ENCODE peak calls at places on chromosomes 12 and 14, in eight cellular contexts. X is HCT116, B is GM12891, G is breast epithelium, S is stomach, D is suprapubic skin, M is transverse colon, A is H1. T is an unnamed sample.

GRCh38 chr14:77133718-77134338 is 7.8 kb downstream of the ZDHHC22 start:
- DNase-seq in M (peak), S (no peak), D (no peak), G (no peak), X (no peak), B (peak), A (peak), T (peak)

GRCh38 chr14:20988717-20989116 is 1.1 kb upstream of the METTL17 start:
- DNase-seq in B (no peak), A (no peak), D (no peak), X (no peak), S (no peak), G (no peak), M (no peak), T (no peak)

GRCh38 chr12:27619308-27619707 is 76.9 kb upstream of the REP15 start:
- DNase-seq in B (no peak), D (no peak), X (peak), A (no peak), M (no peak), S (no peak), G (no peak), T (no peak)

GRCh38 chr14:99324291-99324690 is 52.3 kb upstream of the BCL11B start:
- DNase-seq in G (peak), X (no peak), D (peak), S (no peak), B (no peak), A (peak), M (no peak), T (no peak)

GRCh38 chr14:96945721-96946120 is 148.5 kb downstream of the VRK1 start:
- DNase-seq in D (no peak), B (no peak), G (no peak), X (no peak), S (no peak), M (no peak), A (peak), T (no peak)

GRCh38 chr14:55366271-55366670 is 45.4 kb downstream of the ATG14 start:
- DNase-seq in M (no peak), G (no peak), X (no peak), D (no peak), S (no peak), B (no peak), A (no peak), T (no peak)

GRCh38 chr14:20434701-20435453 is 1.1 kb downstream of the KLHL33 start:
- DNase-seq in B (no peak), D (no peak), X (no peak), S (no peak), G (no peak), M (peak), A (peak), T (no peak)

GRCh38 chr12:6078378-6079083 is 45.9 kb downstream of the VWF start:
- DNase-seq in S (no peak), A (no peak), M (no peak), X (no peak), G (no peak), B (no peak), D (no peak), T (no peak)

GRCh38 chr14:53954551-53955233 is 1.9 kb downstream of the BMP4 start:
- DNase-seq in G (no peak), D (peak), A (peak), X (no peak), S (no peak), M (no peak), B (no peak), T (no peak)

GRCh38 chr14:88503754-88504406 is 50.9 kb downstream of the PTPN21 start:
- DNase-seq in G (no peak), D (no peak), B (no peak), M (no peak), S (no peak), A (no peak), X (no peak), T (no peak)

GRCh38 chr12:32400866-32401265 is 1.5 kb downstream of the FGD4 start:
- DNase-seq in G (no peak), S (no peak), X (no peak), B (no peak), M (no peak), D (no peak), A (no peak), T (no peak)

GRCh38 chr14:56949828-56950227 is 139.5 kb upstream of the OTX2 start:
- DNase-seq in A (no peak), S (no peak), D (no peak), X (no peak), M (peak), G (no peak), B (no peak), T (no peak)

GRCh38 chr14:50957296-50957695 is 13.0 kb upstream of the PYGL start:
- DNase-seq in A (no peak), S (no peak), G (no peak), M (no peak), X (no peak), B (no peak), D (no peak), T (no peak)

GRCh38 chr14:72715215-72715909 is 178.5 kb downstream of the DPF3 start:
- DNase-seq in S (no peak), G (peak), D (no peak), A (no peak), X (no peak), B (no peak), M (no peak), T (no peak)

GRCh38 chr12:71141270-71141948 is 16.4 kb downstream of the TSPAN8 start:
- DNase-seq in S (peak), D (no peak), G (no peak), A (no peak), M (no peak), X (no peak), B (no peak), T (no peak)

GRCh38 chr14:81694419-81694818 is 160.8 kb upstream of the SEL1L start:
- DNase-seq in G (no peak), M (no peak), S (no peak), D (no peak), X (no peak), A (no peak), B (no peak), T (no peak)

GRCh38 chr12:130412384-130412783 is 74.7 kb downstream of the PIWIL1 start:
- DNase-seq in M (no peak), X (no peak), G (no peak), S (no peak), B (no peak), A (no peak), D (no peak), T (no peak)

GRCh38 chr12:56087220-56087619 is 7.3 kb downstream of the ERBB3 start:
- DNase-seq in M (peak), X (no peak), D (no peak), A (no peak), S (peak), B (no peak), G (peak), T (no peak)

GRCh38 chr12:18283776-18284175 is 22.5 kb downstream of the PIK3C2G start:
- DNase-seq in M (no peak), B (no peak), D (no peak), G (no peak), S (no peak), X (no peak), A (no peak), T (no peak)

GRCh38 chr14:102418169-102418852 is 55.6 kb downstream of the TECPR2 start:
- DNase-seq in S (no peak), D (no peak), A (no peak), B (no peak), M (no peak), G (no peak), X (no peak), T (no peak)

GRCh38 chr12:86230516-86231146 is 25.6 kb downstream of the MGAT4C start:
- DNase-seq in A (no peak), D (no peak), M (no peak), X (no peak), S (no peak), G (no peak), B (no peak), T (no peak)

GRCh38 chr12:49548822-49549648 is 10.2 kb downstream of the KCNH3 start:
- DNase-seq in B (no peak), G (peak), D (no peak), A (peak), M (peak), S (peak), X (no peak), T (peak)

GRCh38 chr14:92528486-92529100 is 15.0 kb downstream of the RIN3 start:
- DNase-seq in D (no peak), M (no peak), X (no peak), G (no peak), A (no peak), S (no peak), B (no peak), T (no peak)

GRCh38 chr14:51035611-51036192 is 59.2 kb downstream of the TRIM9 start:
- DNase-seq in X (no peak), G (no peak), D (no peak), S (no peak), M (no peak), A (no peak), B (no peak), T (no peak)

GRCh38 chr12:26629864-26630263 is 203.1 kb downstream of the ITPR2 start:
- DNase-seq in A (no peak), S (no peak), B (no peak), G (no peak), X (no peak), D (no peak), M (no peak), T (no peak)

GRCh38 chr14:58501214-58501816 is 73.8 kb downstream of the KIAA0586 start:
- DNase-seq in M (no peak), D (no peak), X (peak), B (no peak), S (no peak), A (no peak), G (no peak), T (no peak)

GRCh38 chr12:11650279-11650696 is 814 bp downstream of the ETV6 start:
- DNase-seq in M (peak), X (no peak), S (no peak), D (no peak), G (no peak), B (no peak), A (no peak), T (no peak)

GRCh38 chr12:92912052-92912451 is 17.0 kb downstream of the EEA1 start:
- DNase-seq in B (no peak), X (no peak), M (no peak), S (no peak), G (no peak), D (no peak), A (no peak), T (no peak)

GRCh38 chr12:9342614-9343353 is 134.6 kb upstream of the PZP start:
- DNase-seq in S (no peak), B (no peak), D (no peak), X (no peak), G (no peak), M (no peak), A (no peak), T (no peak)

GRCh38 chr12:106192659-106193403 is 54.1 kb upstream of the NUAK1 start:
- DNase-seq in G (no peak), S (no peak), M (no peak), B (no peak), D (no peak), A (no peak), X (no peak), T (no peak)

GRCh38 chr12:108650083-108650482 is 16.4 kb upstream of the SELPLG start:
- DNase-seq in B (no peak), M (no peak), A (no peak), G (no peak), X (peak), S (no peak), D (no peak), T (no peak)

GRCh38 chr12:91423336-91424050 is 240.9 kb upstream of the DCN start:
- DNase-seq in G (no peak), D (no peak), X (no peak), B (no peak), A (no peak), M (no peak), S (no peak), T (no peak)

GRCh38 chr12:102957339-102958050 is at the start of gene ASCL1:
- DNase-seq in M (no peak), X (no peak), A (peak), B (no peak), D (no peak), S (no peak), G (no peak), T (no peak)

GRCh38 chr12:76312314-76312713 is 35.9 kb downstream of the BBS10 start:
- DNase-seq in X (no peak), G (no peak), B (no peak), D (no peak), M (no peak), A (no peak), S (no peak), T (no peak)

GRCh38 chr12:104707179-104707578 is 250.4 kb downstream of the CHST11 start:
- DNase-seq in B (no peak), S (no peak), M (no peak), A (no peak), D (no peak), X (no peak), G (no peak), T (no peak)

GRCh38 chr12:107131832-107132616 is 38.7 kb upstream of the CRY1 start:
- DNase-seq in S (no peak), X (peak), A (peak), M (no peak), B (peak), G (peak), D (no peak), T (no peak)

GRCh38 chr12:88529531-88530488 is 50.5 kb downstream of the KITLG start:
- DNase-seq in G (no peak), X (no peak), D (no peak), A (no peak), S (no peak), M (no peak), B (no peak), T (no peak)

DNA sequence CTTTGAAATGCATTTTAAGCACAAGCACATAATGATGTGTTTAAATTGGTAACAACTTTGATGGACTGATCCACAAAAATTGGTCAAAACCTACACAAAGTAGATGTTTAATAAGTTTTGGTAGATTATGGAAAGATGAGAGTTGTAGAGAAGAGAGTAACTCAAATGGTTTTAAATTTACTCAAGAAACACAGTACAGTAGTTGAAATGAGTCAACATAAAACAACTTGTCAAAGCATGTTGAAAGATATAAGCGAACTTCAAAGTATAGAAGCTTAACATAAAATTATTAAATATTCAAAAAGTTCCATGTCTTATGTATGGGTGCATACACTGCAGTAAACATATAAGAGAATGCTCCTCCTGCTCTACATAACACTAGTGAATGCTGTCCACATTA is 49.4 kb downstream of the KITLG start:
- DNase-seq in D (no peak), M (no peak), S (no peak), X (no peak), B (no peak), G (no peak), A (no peak), T (no peak)
- TF ChIP-seq POLR2AphosphoS5 in D (no peak), M (no peak), S (no peak), X (no peak), B (no peak), G (no peak), A (no peak), T (no peak)

GRCh38 chr14:31261859-31262739 is 54.5 kb upstream of the HECTD1 start:
- DNase-seq in A (no peak), S (peak), M (no peak), B (no peak), D (peak), X (no peak), G (peak), T (no peak)
- TF ChIP-seq POLR2A in A (no peak), S (no peak), M (no peak), B (no peak), D (no peak), X (no peak), G (no peak), T (no peak)

DNA sequence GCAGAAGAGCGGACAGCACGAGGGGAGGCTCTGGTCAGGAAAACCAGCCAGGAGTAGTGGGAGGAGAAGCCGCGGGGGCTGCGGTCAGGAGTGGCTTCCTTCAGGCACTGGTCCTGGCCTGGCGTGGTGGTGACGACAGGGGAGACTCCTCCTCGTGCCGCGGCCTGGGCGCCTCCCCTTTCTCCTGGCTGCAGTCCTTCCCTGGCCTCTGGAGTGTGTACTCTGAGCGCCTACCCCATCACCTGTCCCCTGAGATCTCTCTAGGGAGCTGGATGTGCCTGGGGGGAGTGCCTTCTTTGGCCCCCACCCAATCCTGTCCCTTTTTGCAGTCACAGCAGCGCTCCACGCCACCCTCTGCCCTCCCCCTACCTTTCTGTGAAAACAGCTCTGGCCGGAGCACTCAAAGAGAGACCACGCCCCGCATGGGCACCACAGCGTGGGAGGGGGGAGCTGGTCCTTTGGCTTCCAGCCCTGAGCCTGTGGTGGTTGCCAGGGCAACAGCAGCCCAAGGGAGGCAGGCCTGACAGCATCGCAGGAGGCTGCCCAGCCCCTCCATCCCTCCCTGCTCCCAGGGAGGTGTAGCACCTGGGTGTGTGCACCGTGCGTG is 125.9 kb downstream of the CALM1 start:
- DNase-seq in D (no peak), A (no peak), G (peak), X (no peak), S (peak), B (no peak), M (peak), T (no peak)
- TF ChIP-seq POLR2AphosphoS5 in D (no peak), A (no peak), G (no peak), X (no peak), S (no peak), B (no peak), M (no peak), T (no peak)

GRCh38 chr12:62731378-62731710 is 203.6 kb downstream of the PPM1H start:
- DNase-seq in S (no peak), G (no peak), B (no peak), D (no peak), A (no peak), M (no peak), X (no peak), T (no peak)
- TF ChIP-seq POLR2A in S (no peak), G (no peak), B (no peak), D (no peak), A (no peak), M (no peak), X (no peak), T (no peak)

GRCh38 chr14:23638414-23639047 is 2.4 kb downstream of the DHRS2 start:
- DNase-seq in A (no peak), G (no peak), S (no peak), X (no peak), B (no peak), M (no peak), D (no peak), T (no peak)

GRCh38 chr14:23641180-23641914 is 5.2 kb downstream of the DHRS2 start:
- DNase-seq in S (no peak), B (no peak), G (peak), A (no peak), M (no peak), D (no peak), X (no peak), T (no peak)

GRCh38 chr14:23639048-23639890 is 3.1 kb downstream of the DHRS2 start:
- DNase-seq in M (no peak), D (no peak), B (no peak), G (peak), A (no peak), S (no peak), X (no peak), T (no peak)

GRCh38 chr14:23640524-23641141 is 4.5 kb downstream of the DHRS2 start:
- DNase-seq in D (no peak), M (peak), X (no peak), B (no peak), A (no peak), S (no peak), G (peak), T (no peak)

GRCh38 chr14:23639891-23640523 is 3.8 kb downstream of the DHRS2 start:
- DNase-seq in X (no peak), A (no peak), D (no peak), M (no peak), S (no peak), B (no peak), G (no peak), T (no peak)
- TF ChIP-seq POLR2AphosphoS5 in X (no peak), A (no peak), D (no peak), M (no peak), S (no peak), B (no peak), G (no peak), T (no peak)

T was measured in GM12892.